ENCODE peak calls at places on chromosomes 1 and 21, in seven cellular contexts. S is naive thymus-derived CD4-positive, alpha-beta T cell; E is IMR-90; N is upper lobe of right lung; M is GM23248; R is esophagus muscularis mucosa; D is heart right ventricle. X is an unnamed sample.

GRCh38 chr1:230507671-230508407 is 81.7 kb upstream of the PGBD5 start:
- DNase-seq in S (no peak), E (no peak), N (no peak), M (peak; percentile 56), R (peak; percentile 72), D (no peak), X (no peak)

GRCh38 chr21:26943916-26944315 is 23.0 kb downstream of the ADAMTS5 start:
- DNase-seq in S (no peak), E (no peak), N (no peak), M (no peak), R (no peak), D (no peak), X (no peak)

GRCh38 chr21:37863842-37864241 is 52.4 kb downstream of the KCNJ6 start:
- DNase-seq in S (no peak), E (peak; percentile 94), N (no peak), M (no peak), R (no peak), D (no peak), X (no peak)

GRCh38 chr1:228017356-228018124 is 10.7 kb downstream of the WNT3A start:
- DNase-seq in S (no peak), E (no peak), N (peak; percentile 38), M (no peak), R (no peak), D (no peak), X (no peak)

GRCh38 chr1:29653034-29653810 is 416.9 kb downstream of the PTPRU start:
- DNase-seq in S (no peak), E (no peak), N (peak; percentile 40), M (no peak), R (no peak), D (peak; percentile 1), X (no peak)

GRCh38 chr1:168386949-168387586 is 106.4 kb downstream of the TBX19 start:
- DNase-seq in S (peak; percentile 70), E (no peak), N (peak; percentile 85), M (peak; percentile 41), R (no peak), D (peak; percentile 10), X (peak; percentile 33)

GRCh38 chr1:247857069-247857985 is at the start of gene TRIM58:
- DNase-seq in S (peak; percentile 16), E (no peak), N (peak; percentile 66), M (no peak), R (no peak), D (no peak), X (no peak)

GRCh38 chr1:206924549-206925115 is 2.9 kb upstream of the FCMR start:
- DNase-seq in S (no peak), E (no peak), N (no peak), M (no peak), R (no peak), D (no peak), X (no peak)

GRCh38 chr1:50570064-50570463 is 146.8 kb upstream of the DMRTA2 start:
- DNase-seq in S (no peak), E (peak; percentile 58), N (no peak), M (no peak), R (no peak), D (no peak), X (no peak)

GRCh38 chr1:10508511-10508951 is 33.8 kb downstream of the PEX14 start:
- DNase-seq in S (no peak), E (peak; percentile 57), N (no peak), M (no peak), R (no peak), D (no peak), X (no peak)

GRCh38 chr1:14415396-14415795 is 183.1 kb upstream of the KAZN start:
- DNase-seq in S (no peak), E (no peak), N (no peak), M (no peak), R (no peak), D (no peak), X (no peak)

GRCh38 chr1:15799004-15799867 is 8.2 kb downstream of the UQCRHL start:
- DNase-seq in S (no peak), E (peak; percentile 96), N (peak; percentile 80), M (peak; percentile 98), R (no peak), D (peak; percentile 14), X (peak; percentile 65)

GRCh38 chr1:44725309-44725698 is 5.7 kb downstream of the RNU5D-1 start:
- DNase-seq in S (no peak), E (no peak), N (no peak), M (no peak), R (no peak), D (no peak), X (no peak)

GRCh38 chr21:34911360-34911759 is 137.7 kb downstream of the RUNX1 start:
- DNase-seq in S (no peak), E (no peak), N (no peak), M (no peak), R (no peak), D (no peak), X (no peak)

GRCh38 chr1:168719306-168720111 is 9.5 kb downstream of the DPT start:
- DNase-seq in S (no peak), E (no peak), N (no peak), M (peak; percentile 30), R (no peak), D (no peak), X (no peak)

GRCh38 chr1:50735443-50735842 is 224.6 kb downstream of the FAF1 start:
- DNase-seq in S (no peak), E (peak; percentile 33), N (no peak), M (peak; percentile 55), R (no peak), D (no peak), X (no peak)

GRCh38 chr1:200409203-200409760 is 554 bp downstream of the ZNF281 start:
- DNase-seq in S (no peak), E (peak; percentile 33), N (peak; percentile 76), M (peak; percentile 56), R (no peak), D (peak; percentile 39), X (peak; percentile 25)

GRCh38 chr1:224380003-224380402 is 23.3 kb downstream of the CNIH4 start:
- DNase-seq in S (peak; percentile 57), E (no peak), N (no peak), M (no peak), R (no peak), D (no peak), X (no peak)

GRCh38 chr1:151570819-151571218 is 30.7 kb downstream of the TUFT1 start:
- DNase-seq in S (no peak), E (no peak), N (no peak), M (no peak), R (no peak), D (no peak), X (no peak)

GRCh38 chr1:88250915-88251314 is 433.2 kb upstream of the PKN2 start:
- DNase-seq in S (no peak), E (no peak), N (no peak), M (no peak), R (no peak), D (no peak), X (no peak)

GRCh38 chr1:65167544-65167943 is 19.5 kb downstream of the AK4 start:
- DNase-seq in S (no peak), E (no peak), N (no peak), M (no peak), R (no peak), D (no peak), X (no peak)
- H3K36me3 ChIP-seq in S (no peaks in the 10 kb centered on the region), E (no peaks in the 10 kb centered on the region), N (no peaks in the 10 kb centered on the region), M (no peaks in the 10 kb centered on the region), R (no peaks in the 10 kb centered on the region), D (no peaks in the 10 kb centered on the region), X (no peaks in the 10 kb centered on the region)

GRCh38 chr1:33373606-33374005 is 52.7 kb upstream of the A3GALT2 start:
- DNase-seq in S (no peak), E (no peak), N (no peak), M (no peak), R (no peak), D (no peak), X (no peak)

GRCh38 chr1:33374336-33375105 is 53.6 kb upstream of the A3GALT2 start:
- DNase-seq in S (no peak), E (peak; percentile 89), N (no peak), M (peak; percentile 64), R (no peak), D (no peak), X (no peak)

GRCh38 chr1:33371334-33371733 is 50.4 kb upstream of the A3GALT2 start:
- DNase-seq in S (no peak), E (no peak), N (no peak), M (no peak), R (no peak), D (no peak), X (no peak)

GRCh38 chr1:33372162-33372561 is 51.3 kb upstream of the A3GALT2 start:
- DNase-seq in S (no peak), E (no peak), N (no peak), M (no peak), R (no peak), D (no peak), X (no peak)

DNA sequence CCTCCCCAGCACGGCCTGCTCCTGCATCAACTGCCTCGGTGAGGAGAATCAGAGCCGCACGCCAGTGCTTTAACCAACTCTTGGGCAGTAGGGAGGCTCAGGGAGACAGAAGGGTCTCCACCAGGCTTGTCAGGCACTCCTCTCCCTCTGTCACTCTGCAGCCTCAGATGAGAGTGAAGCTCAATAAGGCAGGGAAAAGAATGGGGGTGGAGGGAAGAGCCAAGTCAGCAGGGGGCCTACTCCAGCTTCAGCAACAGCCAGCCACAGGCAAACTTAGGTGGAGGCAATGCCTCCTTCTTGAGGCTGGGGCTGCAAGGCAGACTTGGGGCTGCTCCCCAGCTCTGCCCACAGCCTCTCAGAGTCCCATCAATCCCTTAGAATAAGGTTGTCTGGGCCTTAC is 51.8 kb upstream of the A3GALT2 start:
- DNase-seq in S (no peak), E (no peak), N (no peak), M (no peak), R (no peak), D (no peak), X (no peak)
- H3K36me3 ChIP-seq in S (no peaks in the 10 kb centered on the region), E (peaks cover 10% of the 10 kb centered on the region), N (no peaks in the 10 kb centered on the region), M (no peaks in the 10 kb centered on the region), R (peaks cover 22% of the 10 kb centered on the region), D (peaks cover 41% of the 10 kb centered on the region), X (no peaks in the 10 kb centered on the region)

DNA sequence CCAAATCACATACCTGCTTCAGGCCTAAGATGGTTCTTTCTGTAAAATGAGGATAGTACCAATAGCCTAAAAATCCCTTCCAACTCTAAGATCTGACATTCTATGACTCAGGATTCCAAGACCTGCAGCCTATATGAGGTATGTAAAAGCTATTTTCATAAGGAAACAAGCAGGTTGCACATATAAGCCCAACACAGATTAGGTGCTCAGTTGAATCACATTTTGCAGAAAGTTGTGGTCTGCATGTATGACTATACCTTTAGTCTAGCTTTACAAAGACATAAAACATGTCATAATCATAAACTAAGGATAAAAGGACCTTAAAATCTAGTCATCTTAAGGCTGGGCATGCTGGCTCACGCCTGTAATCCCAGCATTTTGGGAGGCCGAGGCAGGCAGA is 7.3 kb downstream of the KTI12 start:
- DNase-seq in S (no peak), E (no peak), N (no peak), M (no peak), R (no peak), D (no peak), X (no peak)
- H3K36me3 ChIP-seq in S (no peaks in the 10 kb centered on the region), E (peaks cover 24% of the 10 kb centered on the region), N (peaks cover 45% of the 10 kb centered on the region), M (peaks cover 39% of the 10 kb centered on the region), R (peaks cover 37% of the 10 kb centered on the region), D (peaks cover 78% of the 10 kb centered on the region), X (peaks cover 7% of the 10 kb centered on the region)

GRCh38 chr1:35401072-35401471 is 132.6 kb downstream of the ZMYM4 start:
- DNase-seq in S (no peak), E (no peak), N (no peak), M (no peak), R (no peak), D (no peak), X (no peak)

DNA sequence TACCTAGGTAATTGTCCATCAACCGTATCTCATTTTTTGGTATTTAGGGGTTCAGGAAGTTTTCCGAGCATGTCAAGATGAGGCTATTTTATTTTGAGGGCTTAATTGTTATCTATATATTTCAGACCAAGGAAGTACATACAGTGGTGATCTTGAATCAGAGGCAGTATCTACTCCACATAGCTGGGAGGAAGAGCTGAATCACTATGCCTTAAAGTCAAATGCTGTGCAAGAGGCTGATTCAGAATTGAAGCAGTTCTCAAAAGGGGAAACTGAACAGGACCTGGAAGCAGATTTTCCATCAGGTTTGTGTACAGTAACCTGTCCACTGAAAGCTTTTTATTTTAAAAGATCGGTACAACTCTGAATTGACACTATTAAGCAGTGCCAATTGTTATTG is 130.2 kb downstream of the ZMYM4 start:
- DNase-seq in S (no peak), E (peak; percentile 47), N (no peak), M (peak; percentile 49), R (no peak), D (no peak), X (no peak)
- H3K36me3 ChIP-seq in S (peaks cover 14% of the 10 kb centered on the region), E (peaks cover 36% of the 10 kb centered on the region), N (peaks cover 94% of the 10 kb centered on the region), M (peaks cover 66% of the 10 kb centered on the region), R (peaks cover 64% of the 10 kb centered on the region), D (peaks cover 95% of the 10 kb centered on the region), X (no peaks in the 10 kb centered on the region)

X was measured in prostate gland.